ENCODE peak calls at places on chromosomes 1 and 21, in eight cellular contexts. L, Z, S, R, E, F, D and Q are unnamed samples.

GRCh38 chr1:921011-921837 is 2.5 kb upstream of the SAMD11 start:
- DNase-seq in L (no peak), Z (peak), S (no peak), R (peak), E (peak), F (peak), D (peak), Q (peak)

GRCh38 chr1:116769050-116769449 is 14.8 kb downstream of the CD2 start:
- DNase-seq in L (no peak), Z (no peak), S (no peak), R (no peak), E (no peak), F (no peak), D (no peak), Q (no peak)

GRCh38 chr1:19384113-19384512 is 72.0 kb downstream of the SLC66A1 start:
- DNase-seq in L (no peak), Z (peak), S (no peak), R (peak), E (peak), F (no peak), D (peak), Q (no peak)

GRCh38 chr1:196563768-196564167 is 44.5 kb downstream of the KCNT2 start:
- DNase-seq in L (no peak), Z (no peak), S (no peak), R (no peak), E (no peak), F (no peak), D (no peak), Q (no peak)

GRCh38 chr1:12028957-12029511 is 9.7 kb downstream of the MIIP start:
- DNase-seq in L (no peak), Z (no peak), S (no peak), R (no peak), E (no peak), F (no peak), D (no peak), Q (no peak)

GRCh38 chr1:163796394-163796821 is 474.7 kb downstream of the NUF2 start:
- DNase-seq in L (no peak), Z (no peak), S (no peak), R (peak), E (no peak), F (no peak), D (peak), Q (no peak)

GRCh38 chr1:243713470-243714186 is 136.4 kb downstream of the AKT3 start:
- DNase-seq in L (peak), Z (no peak), S (no peak), R (peak), E (peak), F (no peak), D (peak), Q (no peak)

GRCh38 chr1:6509603-6510291 is 18.3 kb upstream of the PLEKHG5 start:
- DNase-seq in L (no peak), Z (no peak), S (peak), R (no peak), E (no peak), F (no peak), D (no peak), Q (no peak)

GRCh38 chr1:163650624-163651023 is 328.9 kb downstream of the NUF2 start:
- DNase-seq in L (no peak), Z (no peak), S (no peak), R (no peak), E (peak), F (no peak), D (no peak), Q (no peak)

GRCh38 chr1:234998174-234998741 is 130.4 kb downstream of the TOMM20 start:
- DNase-seq in L (no peak), Z (peak), S (peak), R (no peak), E (no peak), F (peak), D (peak), Q (no peak)

GRCh38 chr1:53979712-53980450 is 33.7 kb downstream of the LRRC42 start:
- DNase-seq in L (no peak), Z (no peak), S (no peak), R (no peak), E (no peak), F (no peak), D (no peak), Q (no peak)

GRCh38 chr1:229885568-229886495 is 181.2 kb upstream of the GALNT2 start:
- DNase-seq in L (no peak), Z (peak), S (no peak), R (no peak), E (no peak), F (no peak), D (no peak), Q (no peak)

GRCh38 chr21:15820857-15821256 is 91.1 kb downstream of the USP25 start:
- DNase-seq in L (no peak), Z (no peak), S (no peak), R (peak), E (no peak), F (no peak), D (no peak), Q (no peak)

GRCh38 chr1:200369706-200370105 is 40.1 kb downstream of the ZNF281 start:
- DNase-seq in L (no peak), Z (no peak), S (no peak), R (no peak), E (no peak), F (no peak), D (no peak), Q (no peak)

GRCh38 chr1:161195171-161195570 is 3.7 kb downstream of the ADAMTS4 start:
- DNase-seq in L (no peak), Z (no peak), S (no peak), R (no peak), E (no peak), F (no peak), D (no peak), Q (no peak)